ENCODE peak calls at places on chromosomes 13 and 19, in nine cellular contexts. A is breast epithelium, R is GM12878, X is A549, Z is Peyer's patch, S is IMR-90, J is gastrocnemius medialis, I is transverse colon, B is esophagus squamous epithelium. Q is an unnamed sample.

GRCh38 chr13:32940601-32941000 is 75.6 kb upstream of the KL start:
- DNase-seq in A (no peak), R (no peak), X (no peak), Z (no peak), S (peak), J (peak), I (no peak), B (no peak), Q (no peak)

GRCh38 chr13:73833331-73834070 is 300.7 kb downstream of the KLF12 start:
- DNase-seq in A (no peak), R (no peak), X (no peak), Z (no peak), S (peak), J (no peak), I (no peak), B (no peak), Q (no peak)

GRCh38 chr13:51495300-51495699 is 42.5 kb upstream of the INTS6 start:
- DNase-seq in A (no peak), R (no peak), X (no peak), Z (no peak), S (no peak), J (no peak), I (no peak), B (no peak), Q (no peak)

GRCh38 chr13:49214917-49215376 is 5.2 kb upstream of the MLNR start:
- DNase-seq in A (no peak), R (no peak), X (no peak), Z (peak), S (peak), J (peak), I (peak), B (no peak), Q (no peak)

GRCh38 chr19:29326351-29326750 is 113.4 kb upstream of the UQCRFS1 start:
- DNase-seq in A (no peak), R (no peak), X (no peak), Z (no peak), S (no peak), J (no peak), I (no peak), B (no peak), Q (no peak)

GRCh38 chr13:34412817-34413365 is 529.2 kb upstream of the NBEA start:
- DNase-seq in A (no peak), R (no peak), X (no peak), Z (no peak), S (no peak), J (no peak), I (no peak), B (no peak), Q (no peak)

GRCh38 chr13:82747331-82747730 is 1134.9 kb downstream of the SLITRK1 start:
- DNase-seq in A (no peak), R (no peak), X (no peak), Z (no peak), S (no peak), J (no peak), I (no peak), B (no peak), Q (no peak)

GRCh38 chr19:57559008-57559403 is 657 bp downstream of the ZNF550 start:
- DNase-seq in A (no peak), R (no peak), X (peak), Z (no peak), S (no peak), J (no peak), I (peak), B (no peak), Q (no peak)

GRCh38 chr13:36432106-36432544 is at the start of gene CCNA1:
- DNase-seq in A (no peak), R (no peak), X (no peak), Z (no peak), S (no peak), J (no peak), I (no peak), B (no peak), Q (no peak)

GRCh38 chr13:24013189-24013588 is 115.9 kb upstream of the C1QTNF9B start:
- DNase-seq in A (no peak), R (no peak), X (no peak), Z (no peak), S (no peak), J (no peak), I (no peak), B (no peak), Q (no peak)

GRCh38 chr13:74869846-74870245 is 612.1 kb downstream of the TBC1D4 start:
- DNase-seq in A (no peak), R (no peak), X (no peak), Z (no peak), S (no peak), J (no peak), I (no peak), B (no peak), Q (no peak)

GRCh38 chr19:11234486-11235075 is 4.8 kb upstream of the ANGPTL8 start:
- DNase-seq in A (no peak), R (no peak), X (no peak), Z (no peak), S (no peak), J (no peak), I (no peak), B (no peak), Q (no peak)

GRCh38 chr13:58437436-58437835 is 805.9 kb downstream of the PCDH17 start:
- DNase-seq in A (no peak), R (no peak), X (no peak), Z (no peak), S (no peak), J (no peak), I (no peak), B (no peak), Q (no peak)

GRCh38 chr13:21364357-21364756 is 94.7 kb downstream of the ZDHHC20 start:
- DNase-seq in A (no peak), R (no peak), X (no peak), Z (no peak), S (no peak), J (no peak), I (no peak), B (no peak), Q (no peak)

GRCh38 chr13:67137044-67137735 is 92.9 kb downstream of the PCDH9 start:
- DNase-seq in A (no peak), R (no peak), X (no peak), Z (no peak), S (peak), J (no peak), I (no peak), B (no peak), Q (no peak)

GRCh38 chr19:41887711-41888382 is 4.9 kb downstream of the ARHGEF1 start:
- DNase-seq in A (no peak), R (no peak), X (no peak), Z (peak), S (peak), J (no peak), I (peak), B (no peak), Q (no peak)

GRCh38 chr13:91017031-91017668 is 330.3 kb upstream of the MIR17HG start:
- DNase-seq in A (no peak), R (peak), X (peak), Z (no peak), S (peak), J (no peak), I (no peak), B (no peak), Q (no peak)

GRCh38 chr13:20174656-20175405 is 14.0 kb upstream of the GJA3 start:
- DNase-seq in A (peak), R (peak), X (peak), Z (peak), S (peak), J (peak), I (peak), B (peak), Q (peak)

GRCh38 chr19:49875177-49875576 is 2.0 kb downstream of the AKT1S1 start:
- DNase-seq in A (no peak), R (no peak), X (no peak), Z (no peak), S (no peak), J (no peak), I (no peak), B (no peak), Q (no peak)

GRCh38 chr19:41353466-41354342 is at the start of gene TGFB1:
- DNase-seq in A (peak), R (peak), X (peak), Z (peak), S (peak), J (peak), I (peak), B (peak), Q (peak)

GRCh38 chr19:51607077-51607476 is 23.1 kb downstream of the SIGLEC5 start:
- DNase-seq in A (no peak), R (peak), X (no peak), Z (no peak), S (no peak), J (no peak), I (peak), B (no peak), Q (no peak)

GRCh38 chr13:97502691-97503090 is 68.7 kb downstream of the RAP2A start:
- DNase-seq in A (no peak), R (no peak), X (no peak), Z (no peak), S (no peak), J (no peak), I (no peak), B (no peak), Q (no peak)

GRCh38 chr19:31338069-31338767 is 11.0 kb downstream of the TSHZ3 start:
- DNase-seq in A (no peak), R (no peak), X (peak), Z (no peak), S (peak), J (no peak), I (peak), B (no peak), Q (no peak)

GRCh38 chr13:21546372-21546771 is 57.6 kb downstream of the MICU2 start:
- DNase-seq in A (no peak), R (no peak), X (no peak), Z (no peak), S (no peak), J (no peak), I (no peak), B (no peak), Q (no peak)

GRCh38 chr13:20716951-20717350 is 13.5 kb downstream of the IL17D start:
- DNase-seq in A (no peak), R (no peak), X (no peak), Z (no peak), S (no peak), J (peak), I (no peak), B (no peak), Q (no peak)

GRCh38 chr19:1169921-1170885 is 3.9 kb downstream of the SBNO2 start:
- DNase-seq in A (no peak), R (no peak), X (no peak), Z (peak), S (peak), J (no peak), I (peak), B (no peak), Q (no peak)

GRCh38 chr13:43830481-43830873 is 43.7 kb upstream of the ENOX1 start:
- DNase-seq in A (no peak), R (no peak), X (no peak), Z (no peak), S (peak), J (no peak), I (no peak), B (no peak), Q (no peak)

GRCh38 chr13:29844441-29844840 is 6.0 kb downstream of the UBL3 start:
- DNase-seq in A (no peak), R (no peak), X (no peak), Z (no peak), S (peak), J (no peak), I (no peak), B (no peak), Q (no peak)

GRCh38 chr13:51793570-51794273 is 10.2 kb downstream of the DHRS12 start:
- DNase-seq in A (no peak), R (peak), X (no peak), Z (no peak), S (peak), J (no peak), I (no peak), B (no peak), Q (no peak)

GRCh38 chr19:40090256-40091204 is at the start of gene ZNF780A:
- DNase-seq in A (peak), R (peak), X (peak), Z (peak), S (peak), J (peak), I (peak), B (peak), Q (peak)

GRCh38 chr19:19562665-19563347 is 24.7 kb downstream of the CILP2 start:
- DNase-seq in A (no peak), R (no peak), X (no peak), Z (peak), S (no peak), J (no peak), I (no peak), B (no peak), Q (peak)

GRCh38 chr19:48633148-48634035 is 3.8 kb downstream of the DBP start:
- DNase-seq in A (no peak), R (no peak), X (no peak), Z (peak), S (no peak), J (peak), I (peak), B (no peak), Q (no peak)

GRCh38 chr19:11624064-11624463 is 26.8 kb downstream of the ZNF627 start:
- DNase-seq in A (no peak), R (no peak), X (no peak), Z (no peak), S (peak), J (no peak), I (no peak), B (no peak), Q (no peak)

GRCh38 chr19:38003427-38004099 is 96.6 kb downstream of the SIPA1L3 start:
- DNase-seq in A (peak), R (peak), X (no peak), Z (no peak), S (peak), J (peak), I (peak), B (no peak), Q (peak)

GRCh38 chr13:25207291-25207690 is 35.2 kb upstream of the AMER2 start:
- DNase-seq in A (no peak), R (no peak), X (no peak), Z (no peak), S (no peak), J (no peak), I (no peak), B (no peak), Q (no peak)

GRCh38 chr13:42229287-42229686 is 42.7 kb upstream of the AKAP11 start:
- DNase-seq in A (no peak), R (no peak), X (no peak), Z (no peak), S (no peak), J (no peak), I (no peak), B (no peak), Q (no peak)

GRCh38 chr13:60509601-60510386 is 112.8 kb downstream of the TDRD3 start:
- DNase-seq in A (no peak), R (no peak), X (no peak), Z (no peak), S (peak), J (no peak), I (no peak), B (no peak), Q (no peak)

GRCh38 chr13:27599845-27600553 is 20.3 kb downstream of the LNX2 start:
- DNase-seq in A (no peak), R (no peak), X (no peak), Z (no peak), S (peak), J (peak), I (no peak), B (no peak), Q (no peak)

GRCh38 chr19:6551607-6552450 is 21.0 kb downstream of the TNFSF9 start:
- DNase-seq in A (no peak), R (no peak), X (peak), Z (peak), S (no peak), J (no peak), I (peak), B (no peak), Q (no peak)

GRCh38 chr13:99305180-99305965 is 1.8 kb downstream of the GPR183 start:
- DNase-seq in A (no peak), R (no peak), X (no peak), Z (no peak), S (no peak), J (no peak), I (no peak), B (no peak), Q (no peak)

GRCh38 chr13:99308481-99309087 is 1.4 kb upstream of the GPR183 start:
- DNase-seq in A (no peak), R (no peak), X (no peak), Z (no peak), S (peak), J (no peak), I (no peak), B (no peak), Q (no peak)

GRCh38 chr13:99310382-99311031 is 3.3 kb upstream of the GPR183 start:
- DNase-seq in A (no peak), R (no peak), X (no peak), Z (no peak), S (peak), J (no peak), I (no peak), B (no peak), Q (no peak)

GRCh38 chr13:99307247-99307646 is at the start of gene GPR183:
- DNase-seq in A (no peak), R (no peak), X (no peak), Z (no peak), S (peak), J (no peak), I (no peak), B (no peak), Q (no peak)

GRCh38 chr13:99307648-99308339 is 595 bp upstream of the GPR183 start:
- DNase-seq in A (no peak), R (no peak), X (no peak), Z (no peak), S (peak), J (no peak), I (peak), B (no peak), Q (no peak)
- TF ChIP-seq POLR2A in A (no peak), R (no peak), X (no peak), Z (no peak), S (no peak), J (no peak), I (no peak), B (no peak), Q (no peak)

GRCh38 chr13:112881656-112882554 is 87.1 kb upstream of the MCF2L start:
- DNase-seq in A (no peak), R (no peak), X (no peak), Z (no peak), S (no peak), J (no peak), I (no peak), B (no peak), Q (no peak)
- TF ChIP-seq CTCF in A (no peak), R (no peak), X (no peak), Z (no peak), S (no peak), J (no peak), I (no peak), B (no peak), Q (no peak)

GRCh38 chr13:77518266-77518665 is 17.2 kb upstream of the SCEL start:
- DNase-seq in A (no peak), R (no peak), X (no peak), Z (no peak), S (no peak), J (no peak), I (no peak), B (no peak), Q (no peak)
- H3K4me3 ChIP-seq in A (no peak), R (no peak), X (no peak), Z (no peak), S (no peak), J (no peak), I (no peak), B (no peak), Q (no peak)

GRCh38 chr19:3983936-3984583 is 1.2 kb downstream of the EEF2 start:
- DNase-seq in A (no peak), R (no peak), X (no peak), Z (peak), S (peak), J (peak), I (peak), B (no peak), Q (peak)
- TF ChIP-seq POLR2A in A (no peak), R (peak), X (no peak), Z (peak), S (no peak), J (no peak), I (no peak), B (no peak), Q (no peak)

GRCh38 chr13:113802761-113803160 is 43.7 kb downstream of the TMEM255B start:
- DNase-seq in A (no peak), R (no peak), X (no peak), Z (peak), S (no peak), J (no peak), I (no peak), B (no peak), Q (no peak)
- TF ChIP-seq CTCF in A (no peak), R (no peak), X (no peak), Z (no peak), S (peak), J (no peak), I (no peak), B (no peak), Q (no peak)

DNA sequence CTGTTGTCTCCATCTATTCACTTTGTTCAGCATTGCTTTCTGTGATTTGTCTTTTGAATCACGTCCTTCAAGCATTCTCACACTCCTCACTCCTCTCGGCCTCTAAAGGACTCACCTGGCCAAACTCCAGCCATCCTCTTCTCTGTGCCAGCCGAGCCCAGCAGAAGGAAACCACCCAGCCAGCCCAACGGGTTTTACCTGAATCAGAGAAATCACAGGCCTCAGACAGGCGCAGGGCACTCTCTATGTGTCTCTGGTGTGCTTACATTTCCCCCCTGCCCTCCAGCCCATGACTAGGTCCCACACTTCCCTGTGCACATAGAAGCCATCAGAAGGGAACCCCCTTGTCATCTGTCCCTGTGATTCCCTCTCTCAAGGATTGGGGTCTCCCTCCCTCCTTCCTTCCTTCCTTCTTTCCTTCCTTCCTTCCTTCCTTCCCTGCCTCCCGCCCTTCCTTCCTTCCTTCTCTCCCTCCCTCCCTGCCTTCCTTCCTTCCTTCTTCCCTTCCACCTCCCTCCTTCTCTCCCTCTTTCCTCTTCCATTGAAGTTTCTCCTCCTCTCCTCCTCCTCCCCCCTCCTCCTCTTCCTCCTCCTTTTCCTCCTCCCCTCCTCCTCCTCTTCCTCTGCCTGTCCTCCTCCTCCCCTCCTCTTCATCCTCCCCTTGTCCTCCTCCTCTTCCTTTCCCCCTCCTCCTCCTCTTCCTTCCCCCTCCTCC is 8.8 kb upstream of the ZNF541 start:
- DNase-seq in A (peak), R (no peak), X (no peak), Z (no peak), S (no peak), J (no peak), I (no peak), B (no peak), Q (no peak)
- H3K4me3 ChIP-seq in A (no peak), R (no peak), X (no peak), Z (no peak), S (peak), J (no peak), I (no peak), B (no peak), Q (no peak)

Q was measured in lower leg skin.